ENCODE peak calls at places on chromosomes 1 and 21, in six cellular contexts. Z, L, E, A, T and H are unnamed samples.

GRCh38 chr1:41479000-41479807 is 5.3 kb downstream of the EDN2 start:
- DNase-seq in T (no peak), A (no peak), Z (no peak), E (no peak), L (no peak), H (no peak)

GRCh38 chr1:218742478-218743260 is 397.5 kb downstream of the TGFB2 start:
- DNase-seq in L (no peak), Z (no peak), A (no peak), E (no peak), T (no peak), H (no peak)

GRCh38 chr21:42401164-42401563 is 2.5 kb upstream of the UBASH3A start:
- DNase-seq in L (no peak), A (no peak), Z (no peak), T (no peak), E (no peak), H (no peak)

GRCh38 chr1:192907545-192908243 is 98.9 kb downstream of the RGS2 start:
- DNase-seq in Z (no peak), A (no peak), T (no peak), L (peak; percentile 17), E (no peak), H (no peak)

GRCh38 chr21:36701912-36702621 is 3.2 kb downstream of the SIM2 start:
- DNase-seq in L (no peak), E (no peak), A (no peak), T (no peak), Z (no peak), H (peak; percentile 45)

GRCh38 chr1:58304584-58304983 is 241.9 kb downstream of the OMA1 start:
- DNase-seq in A (no peak), Z (no peak), E (no peak), L (no peak), T (no peak), H (no peak)

GRCh38 chr1:159826436-159827101 is at the start of gene SLAMF8:
- DNase-seq in T (peak; percentile 50), A (no peak), E (peak; percentile 41), L (no peak), Z (peak; percentile 86), H (no peak)

GRCh38 chr1:39970274-39970673 is 15.3 kb downstream of the MFSD2A start:
- DNase-seq in A (no peak), E (no peak), L (no peak), T (peak; percentile 14), Z (no peak), H (no peak)